ENCODE peak calls at places on chromosome 7, in six cellular contexts. J is mesendoderm, U is IMR-90, T is H9, P is H1, L is mesenchymal stem cell. K is an unnamed sample.

GRCh38 chr7:155581107-155581830 is 34.9 kb upstream of the CNPY1 start:
- DNase-seq in J (no peak), U (no peak), T (no peak), P (no peak), L (no peak), K (no peak)

GRCh38 chr7:137717811-137718271 is 128.9 kb downstream of the DGKI start:
- DNase-seq in J (peak; percentile 73), U (peak; percentile 63), T (peak; percentile 50), P (peak; percentile 25), L (peak; percentile 24), K (peak; percentile 61)

GRCh38 chr7:104943502-104944343 is 70.3 kb upstream of the KMT2E start:
- DNase-seq in J (peak; percentile 68), U (no peak), T (no peak), P (no peak), L (no peak), K (no peak)

GRCh38 chr7:143205560-143206293 is 16.1 kb upstream of the TAS2R40 start:
- DNase-seq in J (no peak), U (no peak), T (no peak), P (no peak), L (no peak), K (no peak)

GRCh38 chr7:44490351-44491200 is at the start of gene NUDCD3:
- DNase-seq in J (peak; percentile 93), U (peak; percentile 77), T (peak; percentile 87), P (peak; percentile 41), L (peak; percentile 88), K (peak; percentile 70)

GRCh38 chr7:5557920-5558401 is 134.3 kb upstream of the TNRC18 start:
- DNase-seq in J (no peak), U (peak; percentile 11), T (no peak), P (no peak), L (peak; percentile 71), K (no peak)

GRCh38 chr7:42454006-42454405 is 217.0 kb upstream of the GLI3 start:
- DNase-seq in J (no peak), U (no peak), T (no peak), P (no peak), L (no peak), K (no peak)

GRCh38 chr7:47795631-47796030 is 152.6 kb downstream of the PKD1L1 start:
- DNase-seq in J (no peak), U (peak; percentile 96), T (no peak), P (no peak), L (peak; percentile 85), K (no peak)

GRCh38 chr7:20958474-20958873 is 171.8 kb upstream of the SP8 start:
- DNase-seq in J (no peak), U (no peak), T (no peak), P (no peak), L (no peak), K (no peak)

GRCh38 chr7:70051726-70052125 is 453.5 kb downstream of the AUTS2 start:
- DNase-seq in J (no peak), U (no peak), T (no peak), P (no peak), L (no peak), K (no peak)

GRCh38 chr7:49763791-49764190 is 9.6 kb upstream of the VWC2 start:
- DNase-seq in J (no peak), U (no peak), T (no peak), P (no peak), L (no peak), K (no peak)

GRCh38 chr7:115274-115911 is 77.0 kb upstream of the FAM20C start:
- DNase-seq in J (no peak), U (peak; percentile 10), T (no peak), P (no peak), L (peak; percentile 53), K (no peak)

DNA sequence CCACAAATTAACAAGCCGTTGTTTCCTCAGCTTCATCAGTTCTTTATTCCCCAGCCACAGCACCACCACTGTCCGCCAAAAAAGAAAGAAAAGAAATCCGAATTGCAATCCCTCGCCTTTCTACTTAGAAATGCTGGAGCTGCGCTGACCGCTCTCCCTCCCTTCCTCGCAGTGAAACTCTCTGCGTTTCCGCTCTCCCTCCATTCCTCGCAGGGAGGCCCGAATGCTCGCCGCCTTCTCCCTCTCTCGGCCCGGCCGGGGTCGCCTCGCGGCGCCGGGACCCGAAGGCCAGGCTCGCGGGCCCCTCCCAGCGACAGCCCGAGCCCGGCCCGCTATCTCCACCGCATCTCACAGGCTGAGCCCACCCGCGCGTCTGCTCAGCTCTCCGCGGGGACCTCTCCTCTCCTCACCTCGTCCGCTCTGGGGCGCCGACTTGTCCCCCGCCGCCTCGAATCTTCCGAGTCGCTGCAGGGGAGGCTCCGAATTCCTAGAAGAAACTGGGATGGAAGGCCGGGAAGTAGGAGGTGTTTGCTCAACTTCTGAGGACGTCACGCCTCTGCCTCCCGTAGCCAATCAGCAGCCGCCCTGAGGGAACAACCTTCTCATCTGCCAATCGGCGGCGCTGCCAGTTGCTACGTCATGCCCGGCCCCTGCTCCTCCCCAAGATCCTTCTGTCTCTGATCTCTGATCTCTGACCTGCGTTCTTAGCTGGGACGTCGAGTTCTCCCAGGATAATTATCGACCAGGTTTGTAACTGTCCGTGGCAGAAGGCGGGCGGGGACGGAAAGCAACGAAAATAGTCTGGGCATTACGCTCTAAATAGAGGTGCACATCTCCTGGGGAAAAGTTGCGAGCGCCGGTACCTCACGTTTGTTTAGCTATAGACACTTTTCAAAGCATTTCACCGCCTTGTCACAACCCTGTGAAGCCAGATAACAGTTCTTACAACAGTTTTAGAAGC is at the start of gene AASS:
- DNase-seq in J (peak; percentile 99), U (peak; percentile 94), T (peak; percentile 99), P (peak; percentile 93), L (peak; percentile 98), K (peak; percentile 96)
- H2BK120ac ChIP-seq in J (no peak within 1 kb of the TSS), U (peak within 1 kb of the TSS; percentile 18), T (no peak within 1 kb of the TSS), P (peak within 1 kb of the TSS; percentile 7), L (peak within 1 kb of the TSS; percentile 24), K (no peak within 1 kb of the TSS)

DNA sequence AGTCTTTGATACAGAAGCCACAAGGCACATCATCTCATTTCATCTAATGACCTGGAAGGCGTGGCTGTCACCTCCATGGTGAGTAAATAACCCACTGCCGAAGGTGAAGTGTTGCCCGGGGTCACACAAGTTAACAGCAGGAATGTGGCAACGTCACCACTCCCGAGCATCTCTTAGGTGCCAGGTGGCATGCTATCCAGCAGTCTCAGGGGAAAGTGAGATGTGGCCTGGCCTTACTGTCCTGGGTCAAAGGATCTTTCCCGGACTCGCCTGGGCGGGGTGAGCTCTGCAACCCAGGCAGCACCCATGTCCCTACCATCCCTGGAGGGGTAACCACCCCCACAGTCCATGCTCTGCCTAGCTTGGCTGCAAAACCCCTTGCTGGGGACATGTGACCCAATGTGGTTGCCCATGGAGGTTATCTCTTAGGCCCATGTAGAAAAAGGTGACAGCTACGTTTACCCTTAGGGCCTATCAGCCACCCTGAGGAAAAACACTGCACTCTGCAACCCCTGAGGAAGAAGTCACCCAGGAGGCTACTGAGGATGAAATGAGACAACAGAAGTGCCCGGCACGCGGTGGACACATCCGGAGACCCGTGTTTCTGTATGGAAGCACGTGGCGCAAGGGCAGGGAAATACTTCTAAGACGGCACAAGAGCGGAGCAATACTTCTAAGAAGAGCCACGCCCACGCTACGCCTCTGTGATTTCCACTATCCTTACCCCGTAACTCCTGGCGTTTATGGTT is 52.0 kb downstream of the BAIAP2L1 start:
- DNase-seq in J (no peak), U (no peak), T (no peak), P (no peak), L (no peak), K (no peak)
- H2BK15ac ChIP-seq in J (no peak overlapping the region), U (no peak overlapping the region), T (no peak overlapping the region), P (no peak overlapping the region), L (no peak overlapping the region), K (no peak overlapping the region)

GRCh38 chr7:78020131-78020873 is 221.7 kb downstream of the PHTF2 start:
- DNase-seq in J (peak; percentile 83), U (peak; percentile 91), T (no peak), P (no peak), L (peak; percentile 83), K (peak; percentile 41)
- H2BK120ac ChIP-seq in J (peak overlapping the region; percentile 96), U (peak overlapping the region; percentile 49), T (no peak overlapping the region), P (no peak overlapping the region), L (peak overlapping the region; percentile 19), K (no peak overlapping the region)

DNA sequence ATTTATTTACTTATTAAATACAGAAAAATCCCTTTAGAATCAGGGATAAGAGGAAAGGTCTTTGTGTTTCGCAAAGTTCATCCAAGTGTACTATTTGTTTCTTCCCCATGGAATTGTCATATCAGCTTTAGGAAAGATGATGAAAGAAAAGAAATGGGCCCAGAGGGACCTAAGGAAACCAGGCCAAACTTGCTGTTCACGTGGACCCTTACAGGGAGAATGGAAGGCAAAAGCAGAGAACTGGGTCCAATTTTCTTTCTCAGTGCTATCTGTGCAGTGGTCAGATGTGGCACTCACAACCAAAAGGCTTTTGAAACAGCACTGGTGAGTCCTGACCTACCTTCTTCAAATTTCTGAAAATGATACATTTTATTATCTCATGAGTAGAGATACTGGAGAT is 53.6 kb upstream of the FAM133B start:
- DNase-seq in J (no peak), U (no peak), T (no peak), P (no peak), L (no peak), K (no peak)
- H2BK15ac ChIP-seq in J (no peak overlapping the region), U (no peak overlapping the region), T (no peak overlapping the region), P (no peak overlapping the region), L (no peak overlapping the region), K (no peak overlapping the region)

GRCh38 chr7:158818325-158819213 is 10.7 kb downstream of the ESYT2 start:
- DNase-seq in J (peak; percentile 95), U (peak; percentile 96), T (peak; percentile 78), P (peak; percentile 50), L (peak; percentile 100), K (peak; percentile 51)
- H2BK120ac ChIP-seq in J (peak overlapping the region; percentile 5), U (peak overlapping the region; percentile 92), T (no peak overlapping the region), P (peak overlapping the region; percentile 69), L (peak overlapping the region; percentile 89), K (no peak overlapping the region)